ENCODE peak calls at places on chromosomes 1 and 21, in five cellular contexts. O is right lobe of liver, A is prostate gland, H is IMR-90, U is H1. G is an unnamed sample.

GRCh38 chr1:222339371-222339947 is 208.4 kb downstream of the HHIPL2 start:
- DNase-seq in O (no peak), A (no peak), H (peak), U (no peak), G (no peak)

GRCh38 chr1:113394043-113394862 is 3.9 kb downstream of the MAGI3 start:
- DNase-seq in O (no peak), A (no peak), H (no peak), U (no peak), G (no peak)

GRCh38 chr1:100250807-100251206 is 1.2 kb upstream of the DBT start:
- DNase-seq in O (no peak), A (no peak), H (no peak), U (no peak), G (no peak)

GRCh38 chr1:63147783-63148182 is 174.6 kb upstream of the FOXD3 start:
- DNase-seq in O (no peak), A (no peak), H (no peak), U (no peak), G (no peak)

GRCh38 chr1:50735443-50735842 is 224.6 kb downstream of the FAF1 start:
- DNase-seq in O (no peak), A (no peak), H (peak), U (no peak), G (no peak)

GRCh38 chr1:95004013-95004412 is 68.7 kb downstream of the ALG14 start:
- DNase-seq in O (no peak), A (no peak), H (no peak), U (no peak), G (no peak)

GRCh38 chr1:162388615-162389014 is 7.1 kb downstream of the C1orf226 start:
- DNase-seq in O (peak), A (no peak), H (no peak), U (no peak), G (peak)

GRCh38 chr1:222749927-222750326 is 12.9 kb downstream of the FAM177B start:
- DNase-seq in O (no peak), A (no peak), H (no peak), U (no peak), G (no peak)

GRCh38 chr1:179016694-179017382 is 8.9 kb upstream of the FAM20B start:
- DNase-seq in O (peak), A (peak), H (peak), U (no peak), G (peak)

GRCh38 chr1:115665319-115665718 is 23.5 kb downstream of the VANGL1 start:
- DNase-seq in O (no peak), A (peak), H (no peak), U (no peak), G (no peak)

GRCh38 chr1:39230261-39231190 is 26.0 kb downstream of the MACF1 start:
- DNase-seq in O (no peak), A (peak), H (no peak), U (peak), G (peak)

GRCh38 chr1:151512801-151513625 is 1.8 kb downstream of the CGN start:
- DNase-seq in O (peak), A (peak), H (no peak), U (no peak), G (no peak)

GRCh38 chr1:117735045-117735992 is 129.5 kb downstream of the TENT5C start:
- DNase-seq in O (no peak), A (no peak), H (peak), U (no peak), G (no peak)

GRCh38 chr1:111990026-111990877 is 784 bp upstream of the KCND3 start:
- DNase-seq in O (peak), A (peak), H (no peak), U (no peak), G (no peak)
- H3K4me3 ChIP-seq in O (peak), A (peak), H (peak), U (peak), G (peak)

GRCh38 chr1:1324524-1325287 is at the start of the genes CPTP and INTS11:
- DNase-seq in O (peak), A (peak), H (peak), U (no peak), G (peak)
- TF ChIP-seq POLR2A in O (peak), A (peak), H (peak), U (peak), G (no peak)

GRCh38 chr21:45980271-45980670 is 1.3 kb upstream of the COL6A1 start:
- DNase-seq in O (no peak), A (no peak), H (no peak), U (no peak), G (peak)
- H3K4me3 ChIP-seq in O (no peak), A (no peak), H (no peak), U (no peak), G (no peak)

DNA sequence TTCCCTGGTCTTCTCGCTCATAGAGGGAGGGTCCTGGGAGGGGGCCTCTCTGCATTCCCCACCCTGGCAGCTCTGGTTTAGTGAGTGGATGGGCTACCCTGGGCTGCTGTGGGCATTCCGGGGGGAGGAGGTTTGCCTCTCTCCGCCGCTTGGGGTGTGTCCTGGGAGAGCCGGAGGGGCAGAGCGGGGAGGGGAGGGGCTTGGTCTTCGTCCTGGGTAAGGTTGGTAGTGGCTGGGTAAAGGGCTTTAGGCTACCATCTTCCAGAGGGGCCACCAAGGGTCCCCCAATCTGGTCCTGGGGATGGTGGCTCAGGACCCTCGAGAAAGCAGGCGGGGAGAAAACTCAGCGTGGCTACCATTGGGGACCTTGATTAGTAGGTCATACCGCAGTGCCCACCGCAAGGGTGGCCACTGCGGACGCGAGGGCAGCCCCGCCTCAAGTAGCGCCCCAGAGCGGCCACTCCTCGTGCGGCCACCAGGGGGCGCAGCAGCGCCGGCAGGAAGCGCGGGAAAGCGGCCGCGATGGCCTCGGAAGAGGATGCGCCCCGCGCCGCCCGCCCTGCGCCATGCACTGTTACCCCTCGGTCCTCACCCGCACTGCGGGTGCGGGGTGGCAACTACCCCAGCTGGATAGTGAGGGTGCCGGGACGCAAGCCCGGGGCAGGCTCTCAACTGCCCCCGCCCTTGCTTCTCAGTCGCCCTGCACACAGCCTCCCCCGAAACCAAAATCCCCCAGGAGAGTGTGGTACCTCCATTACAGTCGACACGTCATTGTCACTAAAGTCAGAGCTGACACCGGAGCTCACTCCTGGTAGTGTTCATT is 44.1 kb upstream of the SLC25A33 start:
- DNase-seq in O (peak), A (no peak), H (peak), U (peak), G (no peak)
- TF ChIP-seq POLR2A in O (no peak), A (no peak), H (no peak), U (peak), G (no peak)

GRCh38 chr1:81329061-81329460 is 471.7 kb upstream of the ADGRL2 start:
- DNase-seq in O (no peak), A (no peak), H (no peak), U (no peak), G (no peak)

GRCh38 chr1:81327103-81327728 is 473.5 kb upstream of the ADGRL2 start:
- DNase-seq in O (no peak), A (no peak), H (no peak), U (no peak), G (no peak)

GRCh38 chr1:81327743-81328142 is 473.0 kb upstream of the ADGRL2 start:
- DNase-seq in O (no peak), A (no peak), H (no peak), U (no peak), G (no peak)

GRCh38 chr1:81330111-81330510 is 470.6 kb upstream of the ADGRL2 start:
- DNase-seq in O (no peak), A (no peak), H (no peak), U (no peak), G (no peak)

GRCh38 chr1:81330521-81330920 is 470.2 kb upstream of the ADGRL2 start:
- DNase-seq in O (no peak), A (no peak), H (no peak), U (no peak), G (no peak)
- H3K4me3 ChIP-seq in O (no peak), A (no peak), H (no peak), U (no peak), G (no peak)

GRCh38 chr1:153945131-153945794 is 1.3 kb downstream of the DENND4B start:
- DNase-seq in O (peak), A (no peak), H (peak), U (no peak), G (no peak)

GRCh38 chr1:153946622-153947246 is at the start of gene DENND4B:
- DNase-seq in O (peak), A (peak), H (peak), U (no peak), G (peak)

GRCh38 chr1:153944822-153945117 is 1.7 kb downstream of the DENND4B start:
- DNase-seq in O (no peak), A (no peak), H (no peak), U (no peak), G (no peak)

GRCh38 chr1:153944005-153944821 is 2.3 kb downstream of the DENND4B start:
- DNase-seq in O (no peak), A (no peak), H (no peak), U (no peak), G (no peak)

GRCh38 chr1:153945795-153946621 is 510 bp downstream of the DENND4B start:
- DNase-seq in O (peak), A (peak), H (peak), U (no peak), G (peak)
- TF ChIP-seq POLR2A in O (peak), A (peak), H (no peak), U (peak), G (peak)

G was measured in lower leg skin.